ENCODE peak calls at places on chromosomes 7 and 10, in five cellular contexts. P, T, U, C and G are unnamed samples.

GRCh38 chr7:20064181-20064970 is 152.8 kb downstream of the MACC1 start:
- DNase-seq in C (no peak), T (no peak), P (no peak), U (peak; percentile 95), G (no peak)

GRCh38 chr7:69517985-69518731 is 80.1 kb upstream of the AUTS2 start:
- DNase-seq in P (no peak), U (peak; percentile 17), C (no peak), T (no peak), G (no peak)

GRCh38 chr7:130337410-130337971 is 7.1 kb upstream of the CPA5 start:
- DNase-seq in U (no peak), T (no peak), P (no peak), C (no peak), G (no peak)

GRCh38 chr7:105264707-105265106 is 124.0 kb downstream of the SRPK2 start:
- DNase-seq in P (no peak), C (no peak), T (no peak), U (no peak), G (no peak)

GRCh38 chr7:47771301-47771989 is 176.8 kb downstream of the PKD1L1 start:
- DNase-seq in C (no peak), P (no peak), U (peak; percentile 89), T (no peak), G (no peak)

GRCh38 chr10:123552760-123553554 is 113.2 kb upstream of the GPR26 start:
- DNase-seq in C (no peak), U (no peak), P (no peak), T (no peak), G (no peak)

GRCh38 chr7:7970620-7971307 is 2.2 kb downstream of the GLCCI1 start:
- DNase-seq in T (no peak), U (peak; percentile 31), P (no peak), C (no peak), G (no peak)

GRCh38 chr10:30384791-30385201 is 35.7 kb upstream of the MTPAP start:
- DNase-seq in C (no peak), P (no peak), U (peak; percentile 39), T (no peak), G (no peak)

GRCh38 chr7:91182819-91183405 is 81.3 kb upstream of the FZD1 start:
- DNase-seq in U (peak; percentile 98), P (no peak), C (no peak), T (no peak), G (no peak)

GRCh38 chr10:44924261-44925040 is 13.3 kb downstream of the TMEM72 start:
- DNase-seq in U (no peak), P (no peak), T (no peak), C (no peak), G (no peak)

GRCh38 chr7:70776627-70777101 is 355.3 kb upstream of the GALNT17 start:
- DNase-seq in U (peak; percentile 82), T (no peak), P (no peak), C (peak; percentile 39), G (no peak)

GRCh38 chr10:6782378-6782777 is 202.3 kb upstream of the PRKCQ start:
- DNase-seq in U (no peak), C (no peak), P (no peak), T (no peak), G (no peak)

GRCh38 chr7:13880789-13881188 is 108.7 kb downstream of the ETV1 start:
- DNase-seq in C (no peak), P (no peak), U (peak; percentile 94), T (no peak), G (no peak)

GRCh38 chr7:47520408-47520807 is 61.5 kb downstream of the TNS3 start:
- DNase-seq in C (peak; percentile 90), P (no peak), U (peak; percentile 95), T (no peak), G (no peak)

GRCh38 chr10:131943021-131943814 is 38.5 kb downstream of the BNIP3 start:
- DNase-seq in P (no peak), T (no peak), C (no peak), U (no peak), G (no peak)

GRCh38 chr7:80181411-80181810 is 46.8 kb downstream of the GNAI1 start:
- DNase-seq in C (no peak), P (no peak), U (no peak), T (no peak), G (no peak)

GRCh38 chr10:31940839-31941653 is 12.4 kb upstream of the ARHGAP12 start:
- DNase-seq in C (no peak), P (peak; percentile 28), U (peak; percentile 96), T (no peak), G (no peak)

GRCh38 chr7:116691664-116692063 is 19.7 kb downstream of the MET start:
- DNase-seq in P (no peak), T (no peak), U (peak; percentile 59), C (no peak), G (no peak)

GRCh38 chr7:45682358-45682735 is 108.2 kb downstream of the ADCY1 start:
- DNase-seq in T (no peak), C (no peak), U (no peak), P (no peak), G (no peak)

GRCh38 chr10:93837783-93838677 is 55.7 kb upstream of the SLC35G1 start:
- DNase-seq in U (no peak), T (no peak), P (no peak), C (no peak), G (no peak)

GRCh38 chr10:29130190-29130673 is 158.6 kb upstream of the LYZL1 start:
- DNase-seq in C (no peak), P (no peak), U (peak; percentile 26), T (peak; percentile 20), G (no peak)

DNA sequence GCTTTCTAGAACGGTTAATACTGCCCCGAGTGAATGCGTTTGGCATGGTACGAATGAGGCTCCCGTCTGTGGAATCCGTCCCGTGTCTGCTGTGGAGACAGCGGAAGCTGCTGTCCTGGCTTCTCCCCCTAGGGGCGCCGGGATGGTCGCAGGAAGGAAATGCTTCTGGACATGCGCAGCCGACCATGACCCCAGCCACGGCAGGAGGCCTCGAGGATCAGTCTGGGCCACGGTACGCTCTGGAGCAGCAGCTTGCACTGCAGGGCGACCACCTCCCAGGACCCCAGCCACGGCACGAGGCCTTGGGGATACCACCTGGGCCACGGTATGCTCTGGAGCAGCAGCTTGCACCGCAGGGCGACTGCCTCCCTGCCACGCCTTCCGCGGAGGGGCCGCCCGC is 107.9 kb downstream of the CYTH3 start:
- DNase-seq in T (no peak), U (no peak), P (no peak), C (no peak), G (no peak)
- TF ChIP-seq CTCF in T (peak; percentile 46), U (no peak), P (no peak), C (no peak), G (no peak)

DNA sequence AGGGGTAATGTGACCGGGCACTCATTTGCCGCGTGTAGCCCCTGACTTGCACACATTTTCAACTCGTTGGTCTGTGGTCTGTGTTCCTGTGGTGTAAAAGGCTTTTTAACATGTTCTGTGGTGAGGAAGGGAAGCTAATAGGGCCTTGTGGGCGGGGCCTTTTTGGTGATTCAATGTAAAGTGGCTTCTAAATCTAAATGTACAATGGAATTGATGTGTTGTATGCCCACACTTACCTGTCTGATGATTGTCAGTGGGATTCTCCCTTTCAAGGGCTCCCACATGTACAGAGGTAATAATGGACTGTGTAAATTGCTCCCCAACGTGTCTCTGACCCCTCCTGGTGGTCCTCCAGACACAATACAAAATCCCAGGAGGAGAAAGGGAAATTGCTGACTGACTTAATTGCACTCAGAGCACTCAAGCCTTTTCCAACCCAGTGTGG is 43.1 kb upstream of the GATAD1 start:
- DNase-seq in C (no peak), P (no peak), T (no peak), U (no peak), G (no peak)
- TF ChIP-seq CTCF in C (no peak), P (no peak), T (no peak), U (no peak), G (no peak)

DNA sequence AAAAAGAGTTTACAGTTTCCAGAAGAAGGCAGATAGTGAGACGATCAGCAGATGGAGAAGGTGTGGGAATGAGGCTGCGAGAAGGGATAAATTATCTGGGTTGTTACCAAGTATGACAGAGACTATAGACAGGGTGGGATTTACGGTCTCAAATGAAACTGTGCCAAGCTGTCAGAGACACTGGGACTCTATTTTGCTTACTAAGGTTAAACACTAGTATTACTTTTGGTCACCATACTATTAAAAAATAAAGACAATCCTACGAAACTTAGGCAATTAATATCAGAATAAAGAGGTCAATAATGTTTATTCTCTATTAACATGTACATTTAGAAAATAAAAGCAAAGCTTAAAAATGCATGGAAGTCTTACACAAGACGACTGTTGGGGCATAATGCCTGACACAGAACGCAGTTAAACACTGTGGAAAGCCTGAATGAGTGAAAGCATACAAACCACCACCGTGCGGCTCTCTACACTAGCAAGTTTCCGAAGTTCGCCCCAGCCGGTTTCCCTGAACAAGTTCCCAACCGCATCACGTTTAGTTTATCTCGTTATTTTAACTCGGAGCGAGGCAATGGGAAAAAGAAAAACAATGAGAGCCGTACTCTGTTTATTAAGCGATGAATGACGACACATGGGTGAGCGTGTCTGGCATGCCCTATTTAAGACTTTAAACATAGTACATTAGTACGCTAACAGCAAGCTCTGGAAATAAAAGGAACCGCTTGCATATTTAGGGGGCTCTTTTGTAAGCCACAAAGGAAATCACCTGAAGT is 911 bp upstream of the CC2D2B start:
- DNase-seq in T (no peak), U (peak; percentile 65), P (peak; percentile 49), C (peak; percentile 35), G (no peak)
- TF ChIP-seq CTCF in T (no peak), U (peak; percentile 16), P (no peak), C (peak; percentile 8), G (no peak)

DNA sequence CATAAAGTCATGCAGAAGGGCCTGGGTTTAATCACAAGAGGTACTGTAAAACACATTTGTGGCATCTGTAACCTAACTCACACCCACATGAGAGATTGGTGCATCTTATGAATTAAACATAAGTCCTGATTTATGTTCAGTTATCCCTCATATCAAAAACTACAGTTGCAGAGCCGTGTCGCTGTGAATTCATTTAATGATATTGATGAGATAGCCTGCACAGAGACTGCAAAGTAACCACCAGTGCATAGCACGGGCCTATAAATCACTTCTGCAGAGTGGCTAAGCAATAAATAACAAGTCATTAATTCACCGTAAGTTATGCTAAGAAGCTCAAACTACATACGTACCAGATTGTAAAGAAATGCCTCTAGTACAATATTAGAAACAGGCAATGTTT is 178.1 kb downstream of the RELN start:
- DNase-seq in T (no peak), U (no peak), P (no peak), C (no peak), G (no peak)
- TF ChIP-seq CTCF in T (no peak), U (no peak), P (no peak), C (no peak), G (no peak)

DNA sequence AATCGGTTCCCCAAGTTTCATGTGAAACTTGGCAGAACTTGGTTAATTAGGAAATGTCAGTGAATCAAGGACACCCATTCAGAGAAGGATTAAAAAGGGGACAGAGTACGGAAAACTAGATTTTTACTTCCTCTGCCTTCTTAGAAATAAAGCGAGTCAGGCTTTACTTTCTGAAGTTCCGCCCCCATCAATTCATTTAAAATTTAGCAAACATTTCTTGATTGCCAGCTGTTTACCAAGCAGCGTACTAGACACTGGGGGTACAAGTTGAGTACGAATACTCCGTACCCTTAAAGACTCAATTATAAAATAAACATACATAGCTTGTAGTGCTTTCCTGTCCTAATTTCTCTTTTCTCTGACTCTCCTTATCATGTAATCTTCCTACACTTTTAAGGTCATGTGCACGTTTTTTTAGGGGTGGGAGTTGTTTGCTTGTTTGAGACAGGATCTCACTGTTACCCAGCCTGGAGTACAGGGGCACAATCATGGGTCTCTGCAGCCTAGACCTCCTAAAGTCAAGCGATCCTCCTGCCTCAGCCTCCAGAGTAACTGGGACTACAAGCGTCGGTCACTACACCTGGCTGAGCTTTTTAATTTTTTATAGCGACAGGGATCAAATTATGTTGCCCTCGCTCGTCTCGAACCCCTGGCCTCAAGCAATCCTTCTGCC is 704 bp upstream of the ABI1 start:
- DNase-seq in T (no peak), P (no peak), C (no peak), U (no peak), G (no peak)
- TF ChIP-seq CTCF in T (no peak), P (no peak), C (no peak), U (no peak), G (no peak)